ENCODE peak calls at places on chromosome 5, in six cellular contexts. U is suprapubic skin, B is K562, Z is GM12878, D is ovary, I is sigmoid colon. T is an unnamed sample. For H3K36me3, the result is how much of the 10 kb centered on the place peaks cover.

GRCh38 chr5:138946241-138946623 is 71.1 kb upstream of the LRRTM2 start:
- DNase-seq in D (no peak), B (no peak), U (no peak), I (peak), Z (no peak), T (no peak)

GRCh38 chr5:1110260-1110929 is 1.5 kb downstream of the SLC12A7 start:
- DNase-seq in U (no peak), Z (no peak), I (no peak), B (no peak), D (no peak), T (no peak)

GRCh38 chr5:73591102-73591695 is 25.7 kb downstream of the UTP15 start:
- DNase-seq in I (no peak), Z (peak), U (no peak), B (peak), D (peak), T (no peak)

GRCh38 chr5:11322133-11322532 is 561.1 kb upstream of the DAP start:
- DNase-seq in Z (no peak), D (no peak), B (no peak), I (no peak), U (no peak), T (peak)

GRCh38 chr5:159304961-159305595 is 25.2 kb downstream of the IL12B start:
- DNase-seq in U (no peak), B (no peak), Z (no peak), I (no peak), D (no peak), T (no peak)

GRCh38 chr5:90878549-90879196 is 320.1 kb downstream of the ADGRV1 start:
- DNase-seq in U (no peak), I (no peak), Z (no peak), B (no peak), D (peak), T (no peak)

GRCh38 chr5:50967388-50968039 is 301.1 kb downstream of the PARP8 start:
- DNase-seq in B (no peak), U (no peak), Z (no peak), I (no peak), D (no peak), T (no peak)

GRCh38 chr5:14187660-14188059 is 44.5 kb downstream of the TRIO start:
- DNase-seq in I (no peak), U (no peak), Z (no peak), B (no peak), D (no peak), T (no peak)

GRCh38 chr5:180860273-180860886 is 696 bp downstream of the ZFP62 start:
- DNase-seq in U (no peak), Z (no peak), I (no peak), B (peak), D (no peak), T (no peak)

GRCh38 chr5:137959488-137959887 is 70.2 kb downstream of the PKD2L2 start:
- DNase-seq in B (no peak), Z (no peak), U (no peak), D (no peak), I (no peak), T (no peak)

GRCh38 chr5:157308826-157309465 is 43.0 kb downstream of the CYFIP2 start:
- DNase-seq in U (no peak), I (no peak), D (no peak), B (no peak), Z (peak), T (no peak)

GRCh38 chr5:129122560-129122959 is 28.0 kb downstream of the ISOC1 start:
- DNase-seq in B (no peak), U (no peak), D (no peak), Z (no peak), I (no peak), T (no peak)

GRCh38 chr5:74232281-74232680 is 408.2 kb downstream of the ENC1 start:
- DNase-seq in U (no peak), Z (no peak), I (no peak), B (no peak), D (no peak), T (no peak)

GRCh38 chr5:18944771-18945170 is 1043.2 kb downstream of the CDH18 start:
- DNase-seq in D (no peak), I (no peak), U (no peak), Z (no peak), B (no peak), T (no peak)

GRCh38 chr5:83744851-83745250 is 24.2 kb upstream of the HAPLN1 start:
- DNase-seq in B (no peak), Z (no peak), D (no peak), U (no peak), I (no peak), T (no peak)

GRCh38 chr5:116303340-116303739 is 218.5 kb downstream of the COMMD10 start:
- DNase-seq in D (peak), U (no peak), B (no peak), I (no peak), Z (no peak), T (no peak)

GRCh38 chr5:147310059-147310704 is 75.4 kb downstream of the STK32A start:
- DNase-seq in I (peak), B (no peak), U (peak), D (no peak), Z (no peak), T (peak)

GRCh38 chr5:109304323-109304722 is 105.5 kb downstream of the PJA2 start:
- DNase-seq in B (no peak), Z (no peak), I (no peak), D (no peak), U (no peak), T (no peak)

GRCh38 chr5:173720341-173721258 is 104.2 kb upstream of the BOD1 start:
- DNase-seq in D (no peak), Z (no peak), U (peak), B (no peak), I (no peak), T (no peak)

GRCh38 chr5:140112685-140113179 is 1.2 kb upstream of the PURA start:
- DNase-seq in D (no peak), Z (no peak), I (no peak), U (no peak), B (no peak), T (no peak)

GRCh38 chr5:95664204-95664786 is 17.7 kb downstream of the RFESD start:
- DNase-seq in D (no peak), B (peak), Z (peak), I (no peak), U (no peak), T (no peak)

GRCh38 chr5:98783051-98783649 is 9.7 kb downstream of the RGMB start:
- DNase-seq in I (no peak), U (no peak), D (no peak), Z (no peak), B (no peak), T (no peak)
- TF ChIP-seq POLR2A in I (no peak), U (no peak), D (no peak), Z (no peak), B (no peak), T (no peak)

GRCh38 chr5:150119421-150120061 is 33.2 kb upstream of the CSF1R start:
- DNase-seq in Z (no peak), I (peak), U (no peak), D (no peak), B (no peak), T (no peak)

GRCh38 chr5:150121448-150122157 is 34.0 kb downstream of the PDGFRB start:
- DNase-seq in I (no peak), U (no peak), Z (no peak), D (no peak), B (no peak), T (peak)

GRCh38 chr5:150122158-150122510 is 33.5 kb downstream of the PDGFRB start:
- DNase-seq in D (peak), I (no peak), B (peak), U (no peak), Z (no peak), T (no peak)

GRCh38 chr5:150120062-150120441 is 33.7 kb upstream of the CSF1R start:
- DNase-seq in U (no peak), I (peak), Z (no peak), B (no peak), D (no peak), T (no peak)

DNA sequence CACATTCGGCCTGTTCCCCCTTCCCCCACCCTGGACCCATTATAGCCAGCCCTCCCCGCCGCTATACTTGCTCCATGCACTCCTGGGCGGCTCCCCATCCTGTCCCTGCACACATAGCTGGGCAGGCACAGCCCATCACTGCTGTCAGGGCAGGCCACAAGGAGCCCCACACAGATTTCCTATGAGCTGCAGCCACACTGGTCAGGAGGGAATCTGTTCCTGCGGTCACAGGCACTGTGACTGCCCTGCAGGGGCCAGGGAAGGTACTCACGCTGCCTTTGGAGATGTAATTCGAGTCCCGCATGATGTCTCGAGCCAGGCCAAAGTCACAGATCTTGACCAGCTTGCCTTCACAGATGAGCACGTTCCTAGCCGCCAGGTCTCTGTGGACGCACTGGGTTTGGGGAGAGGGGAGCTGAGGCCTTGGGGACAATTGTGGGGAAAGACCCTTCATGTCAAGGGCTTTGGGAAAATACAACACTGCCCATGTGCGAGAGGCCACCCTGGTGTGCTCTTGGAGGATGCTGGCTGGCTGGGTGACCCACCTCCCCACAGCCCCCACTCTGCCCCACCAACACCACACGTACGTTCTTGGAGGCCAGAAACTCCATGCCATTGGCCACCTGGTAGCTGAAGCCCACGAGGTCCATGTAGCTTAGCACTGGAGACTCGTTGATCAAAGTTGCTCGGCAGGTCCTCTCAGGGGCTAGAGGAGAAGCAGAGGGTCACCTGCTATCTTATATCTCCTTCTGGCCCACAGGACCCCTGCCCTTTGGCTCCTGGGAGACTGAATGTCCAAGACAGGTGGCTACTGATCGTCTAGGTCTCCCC is 34.5 kb upstream of the CSF1R start:
- DNase-seq in U (no peak), D (no peak), I (peak), B (no peak), Z (no peak), T (no peak)
- H3K36me3 ChIP-seq in U (half or more), D (under half), I (under half), B (under half), Z (under half), T (under half)

GRCh38 chr5:41795125-41795524 is 75.1 kb downstream of the OXCT1 start:
- DNase-seq in D (no peak), B (no peak), I (no peak), Z (no peak), U (no peak), T (no peak)

GRCh38 chr5:41790038-41790776 is 80.0 kb downstream of the OXCT1 start:
- DNase-seq in D (no peak), Z (no peak), U (no peak), B (no peak), I (no peak), T (no peak)

GRCh38 chr5:41796061-41796460 is 74.2 kb downstream of the OXCT1 start:
- DNase-seq in B (no peak), D (no peak), Z (no peak), U (no peak), I (no peak), T (no peak)

GRCh38 chr5:41794478-41794877 is 75.7 kb downstream of the OXCT1 start:
- DNase-seq in Z (no peak), U (no peak), B (no peak), D (no peak), I (no peak), T (no peak)

DNA sequence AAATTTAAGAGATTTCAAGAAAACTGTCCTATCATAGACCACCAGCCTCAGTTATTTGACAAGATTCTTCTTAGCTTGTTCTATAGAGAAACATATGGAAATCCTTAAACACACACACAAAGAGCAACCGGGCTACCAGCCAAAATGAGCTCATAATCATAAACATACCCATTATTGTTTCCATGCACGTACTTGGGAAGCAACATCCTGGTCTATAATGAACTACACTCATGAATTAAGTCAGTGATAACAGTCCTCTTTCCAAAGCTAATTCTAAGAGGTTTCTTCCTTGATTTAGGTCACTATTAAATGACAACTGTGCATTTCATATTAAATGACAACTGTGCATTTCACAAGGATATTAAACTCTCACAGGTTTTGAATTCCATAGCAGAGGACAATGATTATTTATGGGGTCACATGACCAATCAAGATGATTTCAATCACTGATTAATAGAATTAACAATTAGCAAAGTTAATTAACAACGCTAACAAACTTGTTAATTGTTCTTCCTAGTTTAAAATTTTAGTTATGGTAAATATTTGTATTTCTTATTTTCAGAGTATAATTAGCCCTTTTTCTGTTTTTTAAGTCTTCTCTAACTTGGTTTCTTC is 77.0 kb downstream of the OXCT1 start:
- DNase-seq in U (no peak), I (no peak), D (no peak), Z (no peak), B (no peak), T (no peak)
- TF ChIP-seq EP300 in U (no peak), I (no peak), D (no peak), Z (no peak), B (no peak), T (no peak)

DNA sequence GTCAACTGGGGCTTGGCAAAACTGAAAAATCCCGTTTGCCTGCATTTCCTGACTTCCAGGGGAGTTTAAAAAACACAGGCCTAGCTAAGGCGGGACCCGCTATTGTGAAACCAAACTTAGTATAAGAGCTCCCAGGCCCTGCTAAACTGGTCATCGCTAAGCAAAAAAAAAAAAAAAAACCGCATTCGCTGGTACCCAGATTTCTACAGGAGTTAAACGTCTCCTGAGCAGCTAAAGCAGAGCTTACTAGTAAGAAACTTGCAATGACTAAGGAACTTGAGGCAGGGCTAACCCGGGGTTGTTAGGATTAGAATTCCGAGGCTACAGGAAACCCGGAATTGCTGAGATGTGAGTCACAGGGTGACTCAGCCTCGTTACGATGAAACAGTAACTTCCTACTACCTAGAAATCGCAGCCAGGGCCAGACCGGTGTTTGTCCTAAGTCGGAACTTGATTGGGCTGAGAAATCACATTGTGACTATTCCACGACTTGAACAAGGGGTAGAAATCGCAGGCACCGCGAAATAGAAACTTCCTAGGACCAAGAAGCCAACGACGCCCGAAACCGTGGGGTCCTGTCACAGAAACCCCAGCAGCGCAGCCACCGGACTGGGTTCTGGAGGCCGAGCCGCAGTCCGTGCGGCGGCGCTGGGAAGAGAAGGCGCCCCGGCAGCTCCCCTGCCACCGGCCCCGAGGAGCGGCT is 89.5 kb downstream of the ANXA2R start:
- DNase-seq in U (peak), I (peak), D (peak), B (peak), Z (peak), T (peak)
- TF ChIP-seq POLR2A in U (peak), I (no peak), D (no peak), B (no peak), Z (no peak), T (peak)

DNA sequence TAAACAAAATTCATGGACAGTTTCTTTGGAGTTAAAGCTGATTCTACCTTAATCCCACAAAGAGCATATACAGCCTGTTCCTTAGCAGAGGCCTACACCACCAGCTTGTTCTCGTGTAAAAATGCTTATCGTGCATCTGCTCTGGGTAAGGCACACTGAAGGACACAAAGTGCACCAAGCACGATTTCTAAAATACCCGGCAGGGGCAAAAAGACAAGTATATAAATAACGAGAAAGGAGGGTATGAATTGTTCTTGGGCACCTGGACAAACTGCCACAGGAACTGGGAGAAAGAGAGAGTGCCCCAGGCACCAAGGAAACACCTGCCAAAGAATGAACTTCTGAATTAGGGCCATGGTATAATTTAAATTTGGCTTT is 25.3 kb downstream of the NSUN2 start:
- DNase-seq in B (no peak), I (no peak), D (no peak), Z (no peak), U (no peak), T (no peak)
- H3K36me3 ChIP-seq in B (half or more), I (half or more), D (under half), Z (under half), U (half or more), T (half or more)